ENCODE peak calls at places on chromosome 20, in ten cellular contexts. One of them, this sample, is unnamed.

GRCh38 chr20:63973160-63973479 is 3.4 kb upstream of the ZNF512B start:
- DNase-seq in BE2C: no peak
- DNase-seq in left ventricle myocardium inferior: no peak
- DNase-seq in astrocyte: no peak
- DNase-seq in astrocyte of the cerebellum: no peak
- DNase-seq in neural crest cell: no peak
- DNase-seq in dorsolateral prefrontal cortex: no peak
- DNase-seq in ascending aorta: no peak
- DNase-seq in breast epithelium: no peak
- DNase-seq in endothelial cell: no peak
- DNase-seq in this sample: no peak

GRCh38 chr20:36454664-36455427 is 86.5 kb upstream of the MYL9 start:
- DNase-seq in astrocyte of the cerebellum: no peak
- DNase-seq in ascending aorta: no peak
- DNase-seq in dorsolateral prefrontal cortex: peak; percentile 71
- DNase-seq in endothelial cell: no peak
- DNase-seq in left ventricle myocardium inferior: peak; percentile 38
- DNase-seq in astrocyte: no peak
- DNase-seq in breast epithelium: no peak
- DNase-seq in BE2C: no peak
- DNase-seq in neural crest cell: no peak
- DNase-seq in this sample: no peak

GRCh38 chr20:64058536-64058935 is 4.5 kb upstream of the TCEA2 start:
- DNase-seq in breast epithelium: no peak
- DNase-seq in dorsolateral prefrontal cortex: peak; percentile 49
- DNase-seq in left ventricle myocardium inferior: no peak
- DNase-seq in neural crest cell: no peak
- DNase-seq in astrocyte of the cerebellum: no peak
- DNase-seq in ascending aorta: no peak
- DNase-seq in endothelial cell: no peak
- DNase-seq in BE2C: no peak
- DNase-seq in astrocyte: peak; percentile 67
- DNase-seq in this sample: no peak

GRCh38 chr20:18224968-18225568 is 63.3 kb upstream of the ZNF133 start:
- DNase-seq in astrocyte: peak; percentile 41
- DNase-seq in endothelial cell: peak; percentile 4
- DNase-seq in BE2C: peak; percentile 52
- DNase-seq in left ventricle myocardium inferior: peak; percentile 34
- DNase-seq in astrocyte of the cerebellum: peak; percentile 9
- DNase-seq in breast epithelium: no peak
- DNase-seq in dorsolateral prefrontal cortex: peak; percentile 37
- DNase-seq in neural crest cell: peak; percentile 45
- DNase-seq in ascending aorta: no peak
- DNase-seq in this sample: peak; percentile 42

GRCh38 chr20:64066984-64067605 is 4.1 kb downstream of the TCEA2 start:
- DNase-seq in astrocyte of the cerebellum: no peak
- DNase-seq in neural crest cell: no peak
- DNase-seq in astrocyte: no peak
- DNase-seq in dorsolateral prefrontal cortex: no peak
- DNase-seq in left ventricle myocardium inferior: no peak
- DNase-seq in breast epithelium: no peak
- DNase-seq in ascending aorta: no peak
- DNase-seq in BE2C: no peak
- DNase-seq in endothelial cell: no peak
- DNase-seq in this sample: no peak

GRCh38 chr20:50690979-50691584 is at the start of gene RIPOR3:
- DNase-seq in astrocyte of the cerebellum: no peak
- DNase-seq in BE2C: peak; percentile 47
- DNase-seq in endothelial cell: peak; percentile 35
- DNase-seq in ascending aorta: no peak
- DNase-seq in astrocyte: peak; percentile 12
- DNase-seq in left ventricle myocardium inferior: peak; percentile 45
- DNase-seq in breast epithelium: no peak
- DNase-seq in dorsolateral prefrontal cortex: no peak
- DNase-seq in neural crest cell: peak; percentile 18
- DNase-seq in this sample: no peak

GRCh38 chr20:7938058-7938457 is 2.2 kb downstream of the HAO1 start:
- DNase-seq in astrocyte of the cerebellum: no peak
- DNase-seq in ascending aorta: no peak
- DNase-seq in breast epithelium: no peak
- DNase-seq in BE2C: no peak
- DNase-seq in endothelial cell: no peak
- DNase-seq in neural crest cell: no peak
- DNase-seq in astrocyte: no peak
- DNase-seq in left ventricle myocardium inferior: no peak
- DNase-seq in dorsolateral prefrontal cortex: no peak
- DNase-seq in this sample: no peak

GRCh38 chr20:25372584-25373336 is 17.9 kb downstream of the ABHD12 start:
- DNase-seq in astrocyte of the cerebellum: peak; percentile 89
- DNase-seq in breast epithelium: no peak
- DNase-seq in ascending aorta: no peak
- DNase-seq in neural crest cell: no peak
- DNase-seq in dorsolateral prefrontal cortex: no peak
- DNase-seq in left ventricle myocardium inferior: no peak
- DNase-seq in BE2C: no peak
- DNase-seq in endothelial cell: no peak
- DNase-seq in astrocyte: peak; percentile 98
- DNase-seq in this sample: no peak

GRCh38 chr20:32663704-32664351 is 9.9 kb downstream of the C20orf203 start:
- DNase-seq in astrocyte: no peak
- DNase-seq in neural crest cell: no peak
- DNase-seq in breast epithelium: no peak
- DNase-seq in ascending aorta: no peak
- DNase-seq in astrocyte of the cerebellum: no peak
- DNase-seq in BE2C: no peak
- DNase-seq in left ventricle myocardium inferior: no peak
- DNase-seq in dorsolateral prefrontal cortex: no peak
- DNase-seq in endothelial cell: no peak
- DNase-seq in this sample: no peak

GRCh38 chr20:61520761-61521460 is 268.9 kb downstream of the CDH4 start:
- DNase-seq in dorsolateral prefrontal cortex: no peak
- DNase-seq in neural crest cell: no peak
- DNase-seq in breast epithelium: no peak
- DNase-seq in astrocyte of the cerebellum: peak; percentile 83
- DNase-seq in BE2C: no peak
- DNase-seq in endothelial cell: no peak
- DNase-seq in astrocyte: peak; percentile 88
- DNase-seq in ascending aorta: no peak
- DNase-seq in left ventricle myocardium inferior: no peak
- DNase-seq in this sample: peak; percentile 34

GRCh38 chr20:5770240-5770986 is 20.2 kb downstream of the SHLD1 start:
- DNase-seq in dorsolateral prefrontal cortex: no peak
- DNase-seq in BE2C: no peak
- DNase-seq in left ventricle myocardium inferior: no peak
- DNase-seq in astrocyte of the cerebellum: no peak
- DNase-seq in ascending aorta: no peak
- DNase-seq in breast epithelium: no peak
- DNase-seq in astrocyte: no peak
- DNase-seq in neural crest cell: no peak
- DNase-seq in endothelial cell: no peak
- DNase-seq in this sample: no peak

GRCh38 chr20:20780127-20780822 is 67.8 kb upstream of the RALGAPA2 start:
- DNase-seq in neural crest cell: no peak
- DNase-seq in endothelial cell: no peak
- DNase-seq in dorsolateral prefrontal cortex: peak; percentile 41
- DNase-seq in breast epithelium: peak; percentile 69
- DNase-seq in ascending aorta: peak; percentile 84
- DNase-seq in BE2C: no peak
- DNase-seq in astrocyte: no peak
- DNase-seq in left ventricle myocardium inferior: peak; percentile 79
- DNase-seq in astrocyte of the cerebellum: no peak
- DNase-seq in this sample: peak; percentile 85

GRCh38 chr20:37165031-37165430 is 14.1 kb upstream of the RPN2 start:
- DNase-seq in left ventricle myocardium inferior: no peak
- DNase-seq in breast epithelium: no peak
- DNase-seq in neural crest cell: no peak
- DNase-seq in endothelial cell: no peak
- DNase-seq in dorsolateral prefrontal cortex: no peak
- DNase-seq in astrocyte: no peak
- DNase-seq in astrocyte of the cerebellum: no peak
- DNase-seq in ascending aorta: no peak
- DNase-seq in BE2C: no peak
- DNase-seq in this sample: no peak

GRCh38 chr20:62339647-62340062 is 27.5 kb downstream of the LAMA5 start:
- DNase-seq in endothelial cell: no peak
- DNase-seq in BE2C: no peak
- DNase-seq in astrocyte: no peak
- DNase-seq in dorsolateral prefrontal cortex: no peak
- DNase-seq in ascending aorta: no peak
- DNase-seq in breast epithelium: no peak
- DNase-seq in neural crest cell: no peak
- DNase-seq in astrocyte of the cerebellum: no peak
- DNase-seq in left ventricle myocardium inferior: no peak
- DNase-seq in this sample: no peak

GRCh38 chr20:25319241-25320034 is 71.2 kb downstream of the ABHD12 start:
- DNase-seq in endothelial cell: no peak
- DNase-seq in left ventricle myocardium inferior: no peak
- DNase-seq in neural crest cell: no peak
- DNase-seq in astrocyte: no peak
- DNase-seq in astrocyte of the cerebellum: no peak
- DNase-seq in ascending aorta: peak; percentile 52
- DNase-seq in dorsolateral prefrontal cortex: no peak
- DNase-seq in breast epithelium: no peak
- DNase-seq in BE2C: no peak
- DNase-seq in this sample: no peak

GRCh38 chr20:931401-931800 is 15.3 kb upstream of the ANGPT4 start:
- DNase-seq in endothelial cell: no peak
- DNase-seq in BE2C: no peak
- DNase-seq in astrocyte: no peak
- DNase-seq in left ventricle myocardium inferior: no peak
- DNase-seq in ascending aorta: no peak
- DNase-seq in breast epithelium: no peak
- DNase-seq in astrocyte of the cerebellum: no peak
- DNase-seq in dorsolateral prefrontal cortex: no peak
- DNase-seq in neural crest cell: no peak
- DNase-seq in this sample: no peak
- TF ChIP-seq CTCF in endothelial cell: no peak
- TF ChIP-seq CTCF in BE2C: no peak
- TF ChIP-seq CTCF in astrocyte: no peak
- TF ChIP-seq CTCF in left ventricle myocardium inferior: no peak
- TF ChIP-seq CTCF in ascending aorta: no peak
- TF ChIP-seq CTCF in breast epithelium: no peak
- TF ChIP-seq CTCF in astrocyte of the cerebellum: no peak
- TF ChIP-seq CTCF in dorsolateral prefrontal cortex: no peak
- TF ChIP-seq CTCF in neural crest cell: no peak
- TF ChIP-seq CTCF in this sample: no peak

GRCh38 chr20:10179574-10180298 is 38.9 kb upstream of the SNAP25 start:
- DNase-seq in ascending aorta: no peak
- DNase-seq in astrocyte: no peak
- DNase-seq in dorsolateral prefrontal cortex: no peak
- DNase-seq in endothelial cell: peak; percentile 8
- DNase-seq in BE2C: peak; percentile 27
- DNase-seq in left ventricle myocardium inferior: no peak
- DNase-seq in astrocyte of the cerebellum: no peak
- DNase-seq in neural crest cell: peak; percentile 5
- DNase-seq in breast epithelium: no peak
- DNase-seq in this sample: no peak
- TF ChIP-seq CTCF in ascending aorta: no peak
- TF ChIP-seq CTCF in astrocyte: peak; percentile 45
- TF ChIP-seq CTCF in dorsolateral prefrontal cortex: peak; percentile 24
- TF ChIP-seq CTCF in endothelial cell: peak; percentile 35
- TF ChIP-seq CTCF in BE2C: peak; percentile 75
- TF ChIP-seq CTCF in left ventricle myocardium inferior: peak; percentile 29
- TF ChIP-seq CTCF in astrocyte of the cerebellum: peak; percentile 50
- TF ChIP-seq CTCF in neural crest cell: peak; percentile 55
- TF ChIP-seq CTCF in breast epithelium: no peak
- TF ChIP-seq CTCF in this sample: no peak

DNA sequence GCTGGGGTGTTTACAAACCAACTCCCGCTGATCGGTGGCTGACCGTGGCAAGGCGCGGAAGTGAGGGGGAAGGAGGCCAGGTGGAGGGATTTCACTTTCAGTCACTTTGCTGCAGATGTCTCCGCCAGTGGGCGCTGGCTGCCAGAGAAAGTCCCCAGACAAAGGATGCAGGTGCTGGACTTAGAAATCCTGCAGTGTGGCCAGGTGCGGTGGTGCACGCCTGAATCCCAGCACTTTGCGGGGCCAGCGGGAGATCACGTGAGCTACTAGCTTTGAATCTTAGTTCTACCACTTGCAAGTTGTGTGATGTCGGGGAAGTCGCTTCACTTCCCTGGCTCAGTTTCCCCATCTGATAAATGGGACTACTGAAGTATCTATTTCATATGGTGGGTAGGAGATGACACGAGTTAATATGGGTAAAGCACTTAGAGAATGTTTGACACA is 180.4 kb downstream of the ZNF217 start:
- DNase-seq in astrocyte of the cerebellum: no peak
- DNase-seq in left ventricle myocardium inferior: no peak
- DNase-seq in dorsolateral prefrontal cortex: no peak
- DNase-seq in ascending aorta: no peak
- DNase-seq in neural crest cell: no peak
- DNase-seq in astrocyte: no peak
- DNase-seq in BE2C: no peak
- DNase-seq in breast epithelium: no peak
- DNase-seq in endothelial cell: peak; percentile 52
- DNase-seq in this sample: no peak
- TF ChIP-seq CTCF in astrocyte of the cerebellum: peak; percentile 10
- TF ChIP-seq CTCF in left ventricle myocardium inferior: peak; percentile 13
- TF ChIP-seq CTCF in dorsolateral prefrontal cortex: no peak
- TF ChIP-seq CTCF in ascending aorta: no peak
- TF ChIP-seq CTCF in neural crest cell: peak; percentile 54
- TF ChIP-seq CTCF in astrocyte: no peak
- TF ChIP-seq CTCF in BE2C: no peak
- TF ChIP-seq CTCF in breast epithelium: no peak
- TF ChIP-seq CTCF in endothelial cell: peak; percentile 21
- TF ChIP-seq CTCF in this sample: peak; percentile 16

DNA sequence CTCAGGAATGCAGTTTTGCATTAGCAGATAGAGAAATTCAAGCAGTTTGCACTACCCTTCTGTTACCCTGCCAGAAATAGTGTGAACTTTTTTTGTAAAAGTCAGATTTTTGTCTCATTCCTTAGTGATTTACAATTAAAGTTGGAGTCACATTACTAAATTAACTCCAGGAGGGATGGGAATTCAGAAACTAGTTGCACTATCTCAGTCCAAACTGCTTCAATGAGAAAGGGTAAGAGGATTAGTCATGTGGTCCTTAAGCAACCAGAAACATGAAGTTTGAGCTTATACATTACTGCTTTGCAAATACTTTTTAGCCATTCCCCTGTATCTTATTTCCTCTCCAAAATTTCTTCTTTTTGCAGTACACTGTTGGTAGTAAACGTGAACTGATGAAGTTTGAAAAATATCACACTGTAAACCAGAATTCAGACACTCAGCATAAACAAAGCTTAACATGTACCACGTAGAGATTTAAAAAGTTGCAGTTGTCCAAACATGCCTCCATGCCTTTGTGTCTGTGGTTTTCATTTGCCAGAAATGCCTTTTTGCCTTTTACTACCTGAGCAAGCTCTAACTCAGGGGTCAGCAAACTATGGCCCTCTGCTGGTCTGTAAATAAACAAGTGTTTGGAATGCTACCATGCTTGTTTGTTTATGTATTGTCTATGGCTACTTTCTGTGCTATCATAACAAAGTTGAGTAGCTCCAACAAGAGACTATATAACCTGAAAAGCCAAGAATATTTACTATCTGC is 49.7 kb downstream of the TP53INP2 start:
- DNase-seq in endothelial cell: no peak
- DNase-seq in BE2C: no peak
- DNase-seq in dorsolateral prefrontal cortex: no peak
- DNase-seq in neural crest cell: no peak
- DNase-seq in astrocyte of the cerebellum: no peak
- DNase-seq in ascending aorta: no peak
- DNase-seq in astrocyte: peak; percentile 7
- DNase-seq in breast epithelium: no peak
- DNase-seq in left ventricle myocardium inferior: no peak
- DNase-seq in this sample: no peak
- TF ChIP-seq CTCF in endothelial cell: no peak
- TF ChIP-seq CTCF in BE2C: no peak
- TF ChIP-seq CTCF in dorsolateral prefrontal cortex: no peak
- TF ChIP-seq CTCF in neural crest cell: peak; percentile 29
- TF ChIP-seq CTCF in astrocyte of the cerebellum: no peak
- TF ChIP-seq CTCF in ascending aorta: no peak
- TF ChIP-seq CTCF in astrocyte: no peak
- TF ChIP-seq CTCF in breast epithelium: no peak
- TF ChIP-seq CTCF in left ventricle myocardium inferior: peak; percentile 38
- TF ChIP-seq CTCF in this sample: no peak